ENCODE peak calls at places on chromosome 21, in four cellular contexts. A is naive thymus-derived CD4-positive, alpha-beta T cell; X is A549; O is neural progenitor cell. R is an unnamed sample.

GRCh38 chr21:35491920-35492678 is 443.0 kb upstream of the RUNX1 start:
- DNase-seq in A (no peak), X (no peak), O (no peak), R (no peak)

GRCh38 chr21:41715649-41716321 is 51.1 kb downstream of the RIPK4 start:
- DNase-seq in A (no peak), X (peak), O (no peak), R (peak)

GRCh38 chr21:25639922-25640670 is 1.0 kb downstream of the JAM2 start:
- DNase-seq in A (no peak), X (no peak), O (peak), R (no peak)

GRCh38 chr21:42120056-42120903 is 49.2 kb downstream of the UMODL1 start:
- DNase-seq in A (no peak), X (no peak), O (no peak), R (no peak)

GRCh38 chr21:31011412-31011811 is 26.9 kb downstream of the KRTAP19-8 start:
- DNase-seq in A (no peak), X (no peak), O (no peak), R (no peak)

GRCh38 chr21:23968722-23969647 is 1638.3 kb downstream of the MRPL39 start:
- DNase-seq in A (peak), X (peak), O (peak), R (peak)

GRCh38 chr21:34159617-34159883 is 86.2 kb downstream of the MRPS6 start:
- DNase-seq in A (no peak), X (no peak), O (no peak), R (no peak)

GRCh38 chr21:42980959-42981523 is 6.7 kb downstream of the PKNOX1 start:
- DNase-seq in A (no peak), X (no peak), O (no peak), R (no peak)

GRCh38 chr21:17789085-17789484 is 30.1 kb downstream of the C21orf91 start:
- DNase-seq in A (no peak), X (no peak), O (no peak), R (no peak)

GRCh38 chr21:35674895-35675470 is 385.3 kb downstream of the SETD4 start:
- DNase-seq in A (no peak), X (no peak), O (no peak), R (no peak)

GRCh38 chr21:34534522-34534921 is 22.5 kb upstream of the KCNE1 start:
- DNase-seq in A (no peak), X (no peak), O (no peak), R (no peak)

GRCh38 chr21:42304556-42305454 is 10.4 kb downstream of the TFF3 start:
- DNase-seq in A (no peak), X (no peak), O (no peak), R (no peak)

GRCh38 chr21:35048706-35049617 is at the start of gene RUNX1:
- DNase-seq in A (peak), X (no peak), O (no peak), R (peak)

GRCh38 chr21:42630626-42631025 is 22.8 kb upstream of the PDE9A start:
- DNase-seq in A (no peak), X (no peak), O (no peak), R (no peak)

GRCh38 chr21:42486551-42486950 is 9.5 kb downstream of the RSPH1 start:
- DNase-seq in A (no peak), X (no peak), O (no peak), R (peak)

GRCh38 chr21:42706765-42707164 is 53.3 kb downstream of the PDE9A start:
- DNase-seq in A (no peak), X (no peak), O (no peak), R (no peak)

GRCh38 chr21:36479415-36480402 is at the start of gene CLDN14:
- DNase-seq in A (no peak), X (no peak), O (no peak), R (no peak)

GRCh38 chr21:42061866-42062542 is 9.1 kb upstream of the UMODL1 start:
- DNase-seq in A (peak), X (no peak), O (peak), R (no peak)

GRCh38 chr21:25561668-25562641 is 45.3 kb downstream of the MRPL39 start:
- DNase-seq in A (peak), X (peak), O (peak), R (peak)

GRCh38 chr21:41886331-41886730 is 7.2 kb upstream of the PRDM15 start:
- DNase-seq in A (no peak), X (no peak), O (no peak), R (no peak)

GRCh38 chr21:39153842-39154241 is 29.4 kb downstream of the PSMG1 start:
- DNase-seq in A (no peak), X (no peak), O (no peak), R (peak)

GRCh38 chr21:43734830-43735229 is 15.9 kb downstream of the PDXK start:
- DNase-seq in A (no peak), X (no peak), O (no peak), R (no peak)

GRCh38 chr21:25955646-25956045 is 214.9 kb downstream of the APP start:
- DNase-seq in A (no peak), X (no peak), O (no peak), R (no peak)

GRCh38 chr21:34865922-34866271 is 183.2 kb downstream of the RUNX1 start:
- DNase-seq in A (no peak), X (no peak), O (peak), R (no peak)

GRCh38 chr21:42594616-42595280 is 58.7 kb upstream of the PDE9A start:
- DNase-seq in A (no peak), X (no peak), O (no peak), R (no peak)

GRCh38 chr21:38850277-38850951 is 44.7 kb downstream of the ETS2 start:
- DNase-seq in A (no peak), X (no peak), O (no peak), R (no peak)

GRCh38 chr21:33278736-33279135 is 12.6 kb downstream of the IL10RB start:
- DNase-seq in A (no peak), X (no peak), O (no peak), R (no peak)

GRCh38 chr21:16539041-16539440 is 809.3 kb downstream of the USP25 start:
- DNase-seq in A (no peak), X (no peak), O (no peak), R (no peak)

GRCh38 chr21:14683021-14683420 is 136.9 kb upstream of the SAMSN1 start:
- DNase-seq in A (no peak), X (no peak), O (no peak), R (no peak)
- H3K27ac ChIP-seq in A (no peak), X (no peak), O (no peak), R (no peak)

DNA sequence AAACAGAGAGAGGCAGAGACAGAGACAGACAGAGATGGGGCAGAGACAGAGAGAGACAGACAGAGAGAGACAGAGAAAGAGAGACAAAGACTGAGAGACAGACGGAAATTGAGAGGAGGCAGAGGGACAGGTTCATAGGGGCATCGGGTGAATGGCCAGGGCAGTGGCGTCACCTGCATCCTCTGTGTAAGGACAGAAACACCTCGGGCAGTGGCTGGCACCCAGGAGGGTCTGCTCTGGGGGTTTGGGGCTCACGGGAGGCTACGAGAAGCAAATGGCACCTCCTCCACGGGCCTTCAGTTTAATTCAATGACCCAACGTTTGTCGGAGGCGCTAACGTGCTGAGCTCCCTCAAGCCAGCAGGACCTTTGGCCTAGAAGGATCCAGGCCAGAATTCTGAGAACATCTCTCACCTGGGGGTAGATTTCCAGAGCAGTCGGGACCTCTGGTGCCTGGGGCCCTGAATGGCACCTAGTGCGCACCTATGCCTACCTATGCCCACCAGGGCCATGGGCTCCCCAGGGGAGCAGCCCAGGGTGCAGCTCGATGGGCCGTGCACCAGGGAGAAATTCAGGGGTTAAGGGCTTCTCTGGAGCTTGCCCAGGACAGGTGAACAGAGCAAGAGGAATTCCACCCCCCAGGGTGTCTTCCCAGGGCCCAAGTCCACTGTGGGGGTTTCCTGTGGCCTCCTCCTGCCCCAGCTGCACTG is 20.6 kb upstream of the PTTG1IP start:
- DNase-seq in A (no peak), X (no peak), O (no peak), R (no peak)
- H3K27ac ChIP-seq in A (peak), X (no peak), O (no peak), R (no peak)

DNA sequence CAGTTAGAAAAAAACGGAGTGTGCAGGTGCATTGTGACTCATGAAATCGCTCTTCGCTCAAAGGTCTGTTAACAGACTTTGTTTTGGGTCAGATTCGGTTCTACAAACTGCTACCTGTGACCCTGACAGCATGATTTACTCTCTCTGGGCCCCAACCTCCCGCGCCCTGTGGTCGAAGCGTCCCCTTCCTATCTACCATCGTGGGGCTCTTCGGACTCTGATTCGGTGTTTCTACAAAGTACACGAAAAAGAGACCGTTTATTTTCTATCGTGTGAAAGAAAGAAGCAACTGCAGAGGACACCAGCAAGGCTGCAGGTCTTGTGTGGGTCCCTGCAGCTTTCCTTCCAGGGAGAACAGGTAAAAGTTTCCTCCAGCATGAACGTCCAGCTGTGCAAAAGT is 29.4 kb upstream of the SLC19A1 start:
- DNase-seq in A (no peak), X (no peak), O (no peak), R (no peak)
- H3K27ac ChIP-seq in A (no peak), X (no peak), O (no peak), R (no peak)

DNA sequence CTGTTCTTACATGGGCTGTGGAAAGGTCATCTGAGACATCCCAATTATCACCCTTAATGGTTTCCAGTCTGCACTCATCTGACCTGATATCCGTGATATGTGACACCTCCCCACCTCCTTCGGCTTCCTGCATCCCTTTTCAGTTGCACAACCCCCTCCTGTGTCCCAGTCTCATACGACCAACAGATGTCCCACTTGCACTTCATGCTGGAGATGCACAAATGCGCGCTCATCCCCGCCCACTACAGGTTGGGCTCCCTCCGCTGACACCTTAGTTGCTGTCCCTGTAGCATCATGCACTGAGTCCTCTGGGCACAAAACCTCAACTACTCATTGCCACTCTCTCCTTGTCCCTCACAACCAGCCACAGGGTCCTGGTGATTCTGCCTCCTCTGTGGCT is 94.4 kb downstream of the MIS18A start:
- DNase-seq in A (no peak), X (no peak), O (no peak), R (no peak)
- H3K27ac ChIP-seq in A (no peak), X (no peak), O (no peak), R (no peak)

DNA sequence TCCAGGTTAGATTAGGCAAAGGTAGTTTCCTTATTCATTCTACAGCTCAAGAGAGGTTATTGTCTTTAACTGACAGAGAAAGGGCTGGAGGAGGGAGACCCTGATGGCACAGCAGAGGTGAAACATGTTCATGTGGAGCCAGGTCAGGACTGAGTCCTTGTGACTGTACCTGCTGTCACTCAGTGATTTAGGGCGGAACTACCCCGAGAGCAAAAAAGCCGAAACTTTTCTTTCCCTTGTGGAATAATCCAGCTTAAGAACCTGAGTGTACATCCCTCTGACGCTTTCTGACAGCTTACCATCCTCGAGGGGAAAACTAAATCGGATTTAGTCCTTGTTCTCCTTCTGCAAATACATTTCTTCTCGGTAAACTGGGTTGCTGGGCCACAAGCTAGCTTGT is 273.2 kb downstream of the BACH1 start:
- DNase-seq in A (no peak), X (no peak), O (no peak), R (no peak)
- H3K27ac ChIP-seq in A (no peak), X (no peak), O (no peak), R (no peak)